ENCODE peak calls at places on chromosomes 11 and 22, in ten cellular contexts. One of them, this sample, is unnamed.

GRCh38 chr11:97502201-97502600 is 1112.4 kb downstream of the JRKL start:
- DNase-seq in T-cell: no peak
- DNase-seq in amygdala: no peak
- DNase-seq in DMS 273 treated with DMSO at 0.1 percent for 48 hours: no peak
- DNase-seq in cardiac fibroblast: no peak
- DNase-seq in prostate gland: no peak
- DNase-seq in AG04450: no peak
- DNase-seq in GM12891: no peak
- DNase-seq in stimulated activated CD8-positive, alpha-beta memory T cell treated with anti-CD3 and anti-CD28 coated beads, Interleukin-12 subunit alpha, Interleukin-12 subunit beta, amount 100 ng/mL, for 4 hours: no peak
- DNase-seq in MV-4-11: no peak
- DNase-seq in this sample: no peak

GRCh38 chr22:36734171-36735058 is 30.9 kb upstream of the CACNG2 start:
- DNase-seq in T-cell: no peak
- DNase-seq in DMS 273 treated with DMSO at 0.1 percent for 48 hours: no peak
- DNase-seq in MV-4-11: peak; percentile 80
- DNase-seq in prostate gland: no peak
- DNase-seq in stimulated activated CD8-positive, alpha-beta memory T cell treated with anti-CD3 and anti-CD28 coated beads, Interleukin-12 subunit alpha, Interleukin-12 subunit beta, amount 100 ng/mL, for 4 hours: no peak
- DNase-seq in cardiac fibroblast: peak; percentile 37
- DNase-seq in GM12891: no peak
- DNase-seq in AG04450: no peak
- DNase-seq in amygdala: no peak
- DNase-seq in this sample: no peak

GRCh38 chr11:101915811-101916291 is 471 bp downstream of the ANGPTL5 start:
- DNase-seq in amygdala: no peak
- DNase-seq in prostate gland: no peak
- DNase-seq in GM12891: no peak
- DNase-seq in DMS 273 treated with DMSO at 0.1 percent for 48 hours: no peak
- DNase-seq in T-cell: no peak
- DNase-seq in MV-4-11: peak; percentile 77
- DNase-seq in stimulated activated CD8-positive, alpha-beta memory T cell treated with anti-CD3 and anti-CD28 coated beads, Interleukin-12 subunit alpha, Interleukin-12 subunit beta, amount 100 ng/mL, for 4 hours: no peak
- DNase-seq in AG04450: no peak
- DNase-seq in cardiac fibroblast: peak; percentile 78
- DNase-seq in this sample: no peak

GRCh38 chr11:121452609-121453150 is at the start of gene SORL1-AS1:
- DNase-seq in DMS 273 treated with DMSO at 0.1 percent for 48 hours: no peak
- DNase-seq in GM12891: no peak
- DNase-seq in T-cell: peak; percentile 72
- DNase-seq in cardiac fibroblast: no peak
- DNase-seq in stimulated activated CD8-positive, alpha-beta memory T cell treated with anti-CD3 and anti-CD28 coated beads, Interleukin-12 subunit alpha, Interleukin-12 subunit beta, amount 100 ng/mL, for 4 hours: peak; percentile 42
- DNase-seq in AG04450: no peak
- DNase-seq in amygdala: no peak
- DNase-seq in MV-4-11: no peak
- DNase-seq in prostate gland: no peak
- DNase-seq in this sample: no peak

GRCh38 chr11:115963170-115963569 is 459.0 kb upstream of the CADM1 start:
- DNase-seq in stimulated activated CD8-positive, alpha-beta memory T cell treated with anti-CD3 and anti-CD28 coated beads, Interleukin-12 subunit alpha, Interleukin-12 subunit beta, amount 100 ng/mL, for 4 hours: no peak
- DNase-seq in cardiac fibroblast: peak; percentile 10
- DNase-seq in prostate gland: no peak
- DNase-seq in T-cell: no peak
- DNase-seq in MV-4-11: no peak
- DNase-seq in DMS 273 treated with DMSO at 0.1 percent for 48 hours: no peak
- DNase-seq in AG04450: no peak
- DNase-seq in amygdala: no peak
- DNase-seq in GM12891: no peak
- DNase-seq in this sample: no peak

GRCh38 chr11:118877487-118878173 is 6.1 kb upstream of the CXCR5 start:
- DNase-seq in stimulated activated CD8-positive, alpha-beta memory T cell treated with anti-CD3 and anti-CD28 coated beads, Interleukin-12 subunit alpha, Interleukin-12 subunit beta, amount 100 ng/mL, for 4 hours: no peak
- DNase-seq in AG04450: no peak
- DNase-seq in prostate gland: no peak
- DNase-seq in MV-4-11: no peak
- DNase-seq in GM12891: no peak
- DNase-seq in T-cell: no peak
- DNase-seq in cardiac fibroblast: no peak
- DNase-seq in amygdala: no peak
- DNase-seq in DMS 273 treated with DMSO at 0.1 percent for 48 hours: no peak
- DNase-seq in this sample: no peak

GRCh38 chr22:45580703-45581381 is 78.2 kb downstream of the FBLN1 start:
- DNase-seq in stimulated activated CD8-positive, alpha-beta memory T cell treated with anti-CD3 and anti-CD28 coated beads, Interleukin-12 subunit alpha, Interleukin-12 subunit beta, amount 100 ng/mL, for 4 hours: no peak
- DNase-seq in cardiac fibroblast: no peak
- DNase-seq in DMS 273 treated with DMSO at 0.1 percent for 48 hours: no peak
- DNase-seq in prostate gland: no peak
- DNase-seq in T-cell: no peak
- DNase-seq in AG04450: no peak
- DNase-seq in MV-4-11: peak; percentile 92
- DNase-seq in GM12891: no peak
- DNase-seq in amygdala: no peak
- DNase-seq in this sample: no peak

GRCh38 chr11:118870396-118871343 is 13.0 kb upstream of the CXCR5 start:
- DNase-seq in MV-4-11: peak; percentile 58
- DNase-seq in AG04450: no peak
- DNase-seq in stimulated activated CD8-positive, alpha-beta memory T cell treated with anti-CD3 and anti-CD28 coated beads, Interleukin-12 subunit alpha, Interleukin-12 subunit beta, amount 100 ng/mL, for 4 hours: no peak
- DNase-seq in GM12891: no peak
- DNase-seq in DMS 273 treated with DMSO at 0.1 percent for 48 hours: no peak
- DNase-seq in prostate gland: peak; percentile 41
- DNase-seq in T-cell: no peak
- DNase-seq in cardiac fibroblast: peak; percentile 51
- DNase-seq in amygdala: peak; percentile 21
- DNase-seq in this sample: no peak

GRCh38 chr11:1040428-1041148 is 4.1 kb upstream of the MUC6 start:
- DNase-seq in DMS 273 treated with DMSO at 0.1 percent for 48 hours: no peak
- DNase-seq in cardiac fibroblast: peak; percentile 75
- DNase-seq in stimulated activated CD8-positive, alpha-beta memory T cell treated with anti-CD3 and anti-CD28 coated beads, Interleukin-12 subunit alpha, Interleukin-12 subunit beta, amount 100 ng/mL, for 4 hours: no peak
- DNase-seq in T-cell: no peak
- DNase-seq in AG04450: no peak
- DNase-seq in amygdala: no peak
- DNase-seq in MV-4-11: no peak
- DNase-seq in prostate gland: no peak
- DNase-seq in GM12891: no peak
- DNase-seq in this sample: no peak

GRCh38 chr11:35404397-35404775 is 15.0 kb downstream of the SLC1A2 start:
- DNase-seq in GM12891: no peak
- DNase-seq in prostate gland: no peak
- DNase-seq in AG04450: no peak
- DNase-seq in MV-4-11: peak; percentile 5
- DNase-seq in DMS 273 treated with DMSO at 0.1 percent for 48 hours: no peak
- DNase-seq in T-cell: no peak
- DNase-seq in stimulated activated CD8-positive, alpha-beta memory T cell treated with anti-CD3 and anti-CD28 coated beads, Interleukin-12 subunit alpha, Interleukin-12 subunit beta, amount 100 ng/mL, for 4 hours: no peak
- DNase-seq in amygdala: no peak
- DNase-seq in cardiac fibroblast: peak; percentile 30
- DNase-seq in this sample: no peak

GRCh38 chr22:33652596-33652995 is 267.7 kb downstream of the LARGE1 start:
- DNase-seq in GM12891: no peak
- DNase-seq in DMS 273 treated with DMSO at 0.1 percent for 48 hours: no peak
- DNase-seq in prostate gland: no peak
- DNase-seq in T-cell: no peak
- DNase-seq in amygdala: no peak
- DNase-seq in stimulated activated CD8-positive, alpha-beta memory T cell treated with anti-CD3 and anti-CD28 coated beads, Interleukin-12 subunit alpha, Interleukin-12 subunit beta, amount 100 ng/mL, for 4 hours: no peak
- DNase-seq in MV-4-11: no peak
- DNase-seq in cardiac fibroblast: no peak
- DNase-seq in AG04450: no peak
- DNase-seq in this sample: no peak

GRCh38 chr11:35711173-35711910 is 48.8 kb downstream of the TRIM44 start:
- DNase-seq in stimulated activated CD8-positive, alpha-beta memory T cell treated with anti-CD3 and anti-CD28 coated beads, Interleukin-12 subunit alpha, Interleukin-12 subunit beta, amount 100 ng/mL, for 4 hours: no peak
- DNase-seq in MV-4-11: no peak
- DNase-seq in amygdala: no peak
- DNase-seq in cardiac fibroblast: no peak
- DNase-seq in prostate gland: no peak
- DNase-seq in GM12891: no peak
- DNase-seq in AG04450: no peak
- DNase-seq in T-cell: no peak
- DNase-seq in DMS 273 treated with DMSO at 0.1 percent for 48 hours: no peak
- DNase-seq in this sample: no peak

GRCh38 chr22:46833228-46833627 is 70.8 kb downstream of the TBC1D22A start:
- DNase-seq in prostate gland: no peak
- DNase-seq in AG04450: no peak
- DNase-seq in stimulated activated CD8-positive, alpha-beta memory T cell treated with anti-CD3 and anti-CD28 coated beads, Interleukin-12 subunit alpha, Interleukin-12 subunit beta, amount 100 ng/mL, for 4 hours: no peak
- DNase-seq in T-cell: no peak
- DNase-seq in amygdala: no peak
- DNase-seq in DMS 273 treated with DMSO at 0.1 percent for 48 hours: no peak
- DNase-seq in GM12891: no peak
- DNase-seq in MV-4-11: no peak
- DNase-seq in cardiac fibroblast: peak; percentile 47
- DNase-seq in this sample: no peak

GRCh38 chr22:22865311-22866072 is 22.1 kb upstream of the IGLL5 start:
- DNase-seq in DMS 273 treated with DMSO at 0.1 percent for 48 hours: no peak
- DNase-seq in prostate gland: no peak
- DNase-seq in AG04450: no peak
- DNase-seq in stimulated activated CD8-positive, alpha-beta memory T cell treated with anti-CD3 and anti-CD28 coated beads, Interleukin-12 subunit alpha, Interleukin-12 subunit beta, amount 100 ng/mL, for 4 hours: no peak
- DNase-seq in GM12891: no peak
- DNase-seq in cardiac fibroblast: no peak
- DNase-seq in MV-4-11: peak; percentile 82
- DNase-seq in T-cell: no peak
- DNase-seq in amygdala: no peak
- DNase-seq in this sample: no peak

GRCh38 chr22:35582218-35582860 is 34.8 kb downstream of the MB start:
- DNase-seq in GM12891: no peak
- DNase-seq in amygdala: no peak
- DNase-seq in T-cell: no peak
- DNase-seq in prostate gland: no peak
- DNase-seq in MV-4-11: no peak
- DNase-seq in DMS 273 treated with DMSO at 0.1 percent for 48 hours: no peak
- DNase-seq in AG04450: no peak
- DNase-seq in stimulated activated CD8-positive, alpha-beta memory T cell treated with anti-CD3 and anti-CD28 coated beads, Interleukin-12 subunit alpha, Interleukin-12 subunit beta, amount 100 ng/mL, for 4 hours: no peak
- DNase-seq in cardiac fibroblast: no peak
- DNase-seq in this sample: no peak

GRCh38 chr11:110184466-110184865 is 91.3 kb downstream of the ZC3H12C start:
- DNase-seq in stimulated activated CD8-positive, alpha-beta memory T cell treated with anti-CD3 and anti-CD28 coated beads, Interleukin-12 subunit alpha, Interleukin-12 subunit beta, amount 100 ng/mL, for 4 hours: no peak
- DNase-seq in AG04450: no peak
- DNase-seq in amygdala: no peak
- DNase-seq in MV-4-11: no peak
- DNase-seq in T-cell: no peak
- DNase-seq in GM12891: no peak
- DNase-seq in prostate gland: no peak
- DNase-seq in cardiac fibroblast: no peak
- DNase-seq in DMS 273 treated with DMSO at 0.1 percent for 48 hours: no peak
- DNase-seq in this sample: no peak

GRCh38 chr11:3135491-3136440 is 29.3 kb downstream of the OSBPL5 start:
- DNase-seq in AG04450: no peak
- DNase-seq in T-cell: no peak
- DNase-seq in stimulated activated CD8-positive, alpha-beta memory T cell treated with anti-CD3 and anti-CD28 coated beads, Interleukin-12 subunit alpha, Interleukin-12 subunit beta, amount 100 ng/mL, for 4 hours: no peak
- DNase-seq in cardiac fibroblast: no peak
- DNase-seq in DMS 273 treated with DMSO at 0.1 percent for 48 hours: no peak
- DNase-seq in amygdala: no peak
- DNase-seq in GM12891: no peak
- DNase-seq in MV-4-11: peak; percentile 84
- DNase-seq in prostate gland: no peak
- DNase-seq in this sample: no peak

GRCh38 chr11:44725016-44725651 is 1.6 kb upstream of the TSPAN18 start:
- DNase-seq in amygdala: no peak
- DNase-seq in DMS 273 treated with DMSO at 0.1 percent for 48 hours: no peak
- DNase-seq in prostate gland: no peak
- DNase-seq in T-cell: no peak
- DNase-seq in GM12891: no peak
- DNase-seq in AG04450: no peak
- DNase-seq in MV-4-11: no peak
- DNase-seq in stimulated activated CD8-positive, alpha-beta memory T cell treated with anti-CD3 and anti-CD28 coated beads, Interleukin-12 subunit alpha, Interleukin-12 subunit beta, amount 100 ng/mL, for 4 hours: no peak
- DNase-seq in cardiac fibroblast: no peak
- DNase-seq in this sample: no peak

GRCh38 chr22:21755855-21756284 is 20.3 kb upstream of the YPEL1 start:
- DNase-seq in stimulated activated CD8-positive, alpha-beta memory T cell treated with anti-CD3 and anti-CD28 coated beads, Interleukin-12 subunit alpha, Interleukin-12 subunit beta, amount 100 ng/mL, for 4 hours: no peak
- DNase-seq in MV-4-11: no peak
- DNase-seq in AG04450: peak; percentile 42
- DNase-seq in DMS 273 treated with DMSO at 0.1 percent for 48 hours: no peak
- DNase-seq in cardiac fibroblast: peak; percentile 62
- DNase-seq in T-cell: no peak
- DNase-seq in GM12891: no peak
- DNase-seq in prostate gland: no peak
- DNase-seq in amygdala: no peak
- DNase-seq in this sample: no peak

GRCh38 chr11:73095613-73096012 is 46.5 kb downstream of the FCHSD2 start:
- DNase-seq in amygdala: no peak
- DNase-seq in cardiac fibroblast: peak; percentile 19
- DNase-seq in stimulated activated CD8-positive, alpha-beta memory T cell treated with anti-CD3 and anti-CD28 coated beads, Interleukin-12 subunit alpha, Interleukin-12 subunit beta, amount 100 ng/mL, for 4 hours: no peak
- DNase-seq in prostate gland: peak; percentile 10
- DNase-seq in GM12891: no peak
- DNase-seq in MV-4-11: no peak
- DNase-seq in AG04450: no peak
- DNase-seq in T-cell: no peak
- DNase-seq in DMS 273 treated with DMSO at 0.1 percent for 48 hours: no peak
- DNase-seq in this sample: no peak

GRCh38 chr11:69127884-69128283 is 27.9 kb upstream of the SMIM38 start:
- DNase-seq in prostate gland: no peak
- DNase-seq in GM12891: no peak
- DNase-seq in MV-4-11: no peak
- DNase-seq in AG04450: no peak
- DNase-seq in amygdala: no peak
- DNase-seq in T-cell: no peak
- DNase-seq in DMS 273 treated with DMSO at 0.1 percent for 48 hours: no peak
- DNase-seq in cardiac fibroblast: no peak
- DNase-seq in stimulated activated CD8-positive, alpha-beta memory T cell treated with anti-CD3 and anti-CD28 coated beads, Interleukin-12 subunit alpha, Interleukin-12 subunit beta, amount 100 ng/mL, for 4 hours: no peak
- DNase-seq in this sample: no peak

GRCh38 chr11:68870470-68870869 is 28.8 kb upstream of the CPT1A start:
- DNase-seq in stimulated activated CD8-positive, alpha-beta memory T cell treated with anti-CD3 and anti-CD28 coated beads, Interleukin-12 subunit alpha, Interleukin-12 subunit beta, amount 100 ng/mL, for 4 hours: no peak
- DNase-seq in GM12891: no peak
- DNase-seq in cardiac fibroblast: peak; percentile 24
- DNase-seq in amygdala: no peak
- DNase-seq in DMS 273 treated with DMSO at 0.1 percent for 48 hours: no peak
- DNase-seq in AG04450: no peak
- DNase-seq in prostate gland: peak; percentile 60
- DNase-seq in T-cell: no peak
- DNase-seq in MV-4-11: peak; percentile 27
- DNase-seq in this sample: no peak

GRCh38 chr11:82927264-82927880 is 25.8 kb downstream of the DDIAS start:
- DNase-seq in DMS 273 treated with DMSO at 0.1 percent for 48 hours: no peak
- DNase-seq in MV-4-11: peak; percentile 23
- DNase-seq in T-cell: peak; percentile 31
- DNase-seq in cardiac fibroblast: peak; percentile 68
- DNase-seq in stimulated activated CD8-positive, alpha-beta memory T cell treated with anti-CD3 and anti-CD28 coated beads, Interleukin-12 subunit alpha, Interleukin-12 subunit beta, amount 100 ng/mL, for 4 hours: no peak
- DNase-seq in prostate gland: peak; percentile 38
- DNase-seq in AG04450: peak; percentile 24
- DNase-seq in amygdala: no peak
- DNase-seq in GM12891: peak; percentile 17
- DNase-seq in this sample: no peak

GRCh38 chr11:96054870-96055705 is 131.2 kb upstream of the MTMR2 start:
- DNase-seq in MV-4-11: peak; percentile 26
- DNase-seq in amygdala: no peak
- DNase-seq in DMS 273 treated with DMSO at 0.1 percent for 48 hours: peak; percentile 26
- DNase-seq in T-cell: no peak
- DNase-seq in AG04450: no peak
- DNase-seq in GM12891: no peak
- DNase-seq in cardiac fibroblast: peak; percentile 73
- DNase-seq in stimulated activated CD8-positive, alpha-beta memory T cell treated with anti-CD3 and anti-CD28 coated beads, Interleukin-12 subunit alpha, Interleukin-12 subunit beta, amount 100 ng/mL, for 4 hours: no peak
- DNase-seq in prostate gland: no peak
- DNase-seq in this sample: no peak

GRCh38 chr22:22836635-22837034 is 51.0 kb upstream of the IGLL5 start:
- DNase-seq in DMS 273 treated with DMSO at 0.1 percent for 48 hours: no peak
- DNase-seq in amygdala: no peak
- DNase-seq in GM12891: no peak
- DNase-seq in prostate gland: no peak
- DNase-seq in MV-4-11: peak; percentile 47
- DNase-seq in stimulated activated CD8-positive, alpha-beta memory T cell treated with anti-CD3 and anti-CD28 coated beads, Interleukin-12 subunit alpha, Interleukin-12 subunit beta, amount 100 ng/mL, for 4 hours: no peak
- DNase-seq in T-cell: no peak
- DNase-seq in AG04450: no peak
- DNase-seq in cardiac fibroblast: no peak
- DNase-seq in this sample: no peak

GRCh38 chr22:39241632-39242388 is 3.0 kb downstream of the PDGFB start:
- DNase-seq in AG04450: no peak
- DNase-seq in prostate gland: no peak
- DNase-seq in DMS 273 treated with DMSO at 0.1 percent for 48 hours: no peak
- DNase-seq in GM12891: no peak
- DNase-seq in cardiac fibroblast: no peak
- DNase-seq in stimulated activated CD8-positive, alpha-beta memory T cell treated with anti-CD3 and anti-CD28 coated beads, Interleukin-12 subunit alpha, Interleukin-12 subunit beta, amount 100 ng/mL, for 4 hours: peak; percentile 52
- DNase-seq in amygdala: no peak
- DNase-seq in T-cell: peak; percentile 59
- DNase-seq in MV-4-11: no peak
- DNase-seq in this sample: peak; percentile 47

GRCh38 chr22:35454416-35455054 is 54.6 kb downstream of the MCM5 start:
- DNase-seq in T-cell: no peak
- DNase-seq in stimulated activated CD8-positive, alpha-beta memory T cell treated with anti-CD3 and anti-CD28 coated beads, Interleukin-12 subunit alpha, Interleukin-12 subunit beta, amount 100 ng/mL, for 4 hours: no peak
- DNase-seq in prostate gland: no peak
- DNase-seq in amygdala: no peak
- DNase-seq in MV-4-11: no peak
- DNase-seq in GM12891: no peak
- DNase-seq in DMS 273 treated with DMSO at 0.1 percent for 48 hours: no peak
- DNase-seq in AG04450: no peak
- DNase-seq in cardiac fibroblast: no peak
- DNase-seq in this sample: no peak

GRCh38 chr11:120667281-120667680 is 155.7 kb downstream of the GRIK4 start:
- DNase-seq in amygdala: no peak
- DNase-seq in stimulated activated CD8-positive, alpha-beta memory T cell treated with anti-CD3 and anti-CD28 coated beads, Interleukin-12 subunit alpha, Interleukin-12 subunit beta, amount 100 ng/mL, for 4 hours: no peak
- DNase-seq in T-cell: no peak
- DNase-seq in cardiac fibroblast: peak; percentile 20
- DNase-seq in DMS 273 treated with DMSO at 0.1 percent for 48 hours: no peak
- DNase-seq in prostate gland: no peak
- DNase-seq in GM12891: no peak
- DNase-seq in AG04450: no peak
- DNase-seq in MV-4-11: no peak
- DNase-seq in this sample: no peak